ENCODE peak calls at places on chromosomes 2 and 18, in nine cellular contexts. T, X, C, Q, K, W, Y, A and N are unnamed samples.

GRCh38 chr2:109409347-109410020 is 204.3 kb downstream of the SEPTIN10 start:
- DNase-seq in T (peak; percentile 8), Y (no peak), C (no peak), Q (no peak), K (no peak), X (no peak), A (no peak), W (no peak), N (no peak)

GRCh38 chr2:159202568-159203071 is 83.9 kb downstream of the WDSUB1 start:
- DNase-seq in Q (no peak), K (no peak), X (no peak), A (no peak), W (no peak), C (peak; percentile 62), T (no peak), Y (no peak), N (no peak)

GRCh38 chr18:49725809-49726514 is 87.4 kb downstream of the ACAA2 start:
- DNase-seq in K (peak; percentile 60), W (peak; percentile 83), A (peak; percentile 19), T (peak; percentile 61), C (peak; percentile 73), Q (peak; percentile 48), X (peak; percentile 61), Y (peak; percentile 83), N (peak; percentile 63)

GRCh38 chr18:24054130-24054529 is 39.6 kb downstream of the TTC39C start:
- DNase-seq in C (no peak), K (no peak), T (no peak), X (no peak), W (no peak), Q (no peak), A (no peak), Y (no peak), N (no peak)

GRCh38 chr2:204240961-204241360 is 304.3 kb upstream of the PARD3B start:
- DNase-seq in W (no peak), C (no peak), T (no peak), A (no peak), K (no peak), Y (no peak), Q (no peak), X (no peak), N (no peak)

GRCh38 chr2:61951876-61952275 is 46.4 kb downstream of the COMMD1 start:
- DNase-seq in C (no peak), Q (no peak), A (no peak), T (no peak), W (no peak), X (no peak), K (no peak), Y (no peak), N (no peak)

GRCh38 chr18:58592223-58593214 is 36.4 kb downstream of the ALPK2 start:
- DNase-seq in X (no peak), Q (peak; percentile 97), K (no peak), C (no peak), T (no peak), A (no peak), W (peak; percentile 89), Y (no peak), N (no peak)

GRCh38 chr2:72685666-72686065 is 140.2 kb downstream of the EXOC6B start:
- DNase-seq in X (no peak), Y (no peak), T (no peak), Q (no peak), K (no peak), C (no peak), W (no peak), A (no peak), N (no peak)

GRCh38 chr2:15415748-15416147 is 145.4 kb downstream of the NBAS start:
- DNase-seq in T (no peak), Q (no peak), X (no peak), A (no peak), W (no peak), C (no peak), Y (no peak), K (no peak), N (no peak)

GRCh38 chr18:2856499-2856898 is 9.7 kb downstream of the EMILIN2 start:
- DNase-seq in T (no peak), C (no peak), X (no peak), A (no peak), Q (no peak), Y (no peak), W (no peak), K (no peak), N (no peak)

GRCh38 chr18:4060427-4061281 is 394.5 kb downstream of the DLGAP1 start:
- DNase-seq in X (peak; percentile 18), W (no peak), A (no peak), Y (peak; percentile 27), K (no peak), C (no peak), T (no peak), Q (no peak), N (no peak)

GRCh38 chr18:3966246-3966984 is 488.7 kb downstream of the DLGAP1 start:
- DNase-seq in Y (no peak), X (no peak), A (no peak), Q (no peak), W (no peak), K (no peak), C (no peak), T (peak; percentile 11), N (no peak)

GRCh38 chr2:132426033-132426432 is 9.4 kb downstream of the GPR39 start:
- DNase-seq in A (no peak), Y (no peak), K (no peak), Q (no peak), T (no peak), C (no peak), W (no peak), X (no peak), N (no peak)

GRCh38 chr2:168731550-168732128 is 70.8 kb upstream of the NOSTRIN start:
- DNase-seq in W (no peak), C (no peak), X (no peak), K (no peak), T (no peak), Q (no peak), Y (no peak), A (no peak), N (no peak)

GRCh38 chr2:231612199-231613053 is 19.8 kb downstream of the TEX44 start:
- DNase-seq in T (peak; percentile 90), A (peak; percentile 96), K (peak; percentile 92), X (peak; percentile 80), Q (peak; percentile 91), W (peak; percentile 86), Y (peak; percentile 92), C (peak; percentile 93), N (no peak)
- H3K4me3 ChIP-seq in T (peak overlapping the region; percentile 29), A (no peak overlapping the region), K (no peak overlapping the region), X (no peak overlapping the region), Q (no peak overlapping the region), W (no peak overlapping the region), Y (peak overlapping the region; percentile 74), C (no peak overlapping the region), N (no peak overlapping the region)

GRCh38 chr2:36452279-36452678 is 96.7 kb downstream of the CRIM1 start:
- DNase-seq in Y (no peak), A (no peak), X (no peak), Q (no peak), K (no peak), W (no peak), C (no peak), T (no peak), N (no peak)

GRCh38 chr2:36450466-36451196 is 95.1 kb downstream of the CRIM1 start:
- DNase-seq in Q (no peak), Y (no peak), K (no peak), C (no peak), W (no peak), T (no peak), X (no peak), A (no peak), N (no peak)

GRCh38 chr2:36451512-36451911 is 95.9 kb downstream of the CRIM1 start:
- DNase-seq in A (no peak), W (no peak), Y (no peak), K (no peak), T (no peak), X (no peak), C (no peak), Q (no peak), N (no peak)

GRCh38 chr2:36449213-36449612 is 93.6 kb downstream of the CRIM1 start:
- DNase-seq in Q (no peak), Y (no peak), W (no peak), A (no peak), C (no peak), X (no peak), T (no peak), K (no peak), N (no peak)

DNA sequence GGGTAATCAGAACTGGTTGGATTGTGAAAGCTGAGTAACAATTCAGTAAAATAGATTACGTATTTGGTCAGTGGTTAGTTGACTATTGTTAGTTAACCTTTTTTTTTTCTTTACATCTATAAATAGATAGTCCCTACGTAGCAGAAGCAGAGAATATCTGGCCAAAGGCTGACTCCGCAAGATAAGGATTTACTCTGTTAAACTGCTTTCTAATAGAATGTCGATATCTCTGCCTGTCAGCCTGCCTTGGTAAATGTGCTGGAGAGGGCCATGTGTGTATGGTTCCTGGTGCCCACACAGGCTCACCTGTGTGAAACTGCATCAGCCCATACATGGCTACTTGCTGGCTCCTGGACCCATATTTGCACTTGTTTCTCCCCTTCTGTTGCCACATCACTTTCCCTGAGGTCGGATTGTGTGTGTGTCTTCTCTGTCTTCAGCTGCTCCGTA is 94.4 kb downstream of the CRIM1 start:
- DNase-seq in A (no peak), Q (no peak), C (no peak), T (no peak), Y (no peak), X (no peak), W (no peak), K (no peak), N (no peak)
- H3K27ac ChIP-seq in A (no peak overlapping the region), Q (no peak overlapping the region), C (no peak overlapping the region), T (no peak overlapping the region), Y (peak overlapping the region; percentile 43), X (no peak overlapping the region), W (no peak overlapping the region), K (no peak overlapping the region), N (no peak overlapping the region)

GRCh38 chr2:58227171-58227917 is 13.8 kb downstream of the FANCL start:
- DNase-seq in W (no peak), A (no peak), X (no peak), T (no peak), K (no peak), C (no peak), Y (no peak), Q (no peak), N (no peak)

GRCh38 chr2:58228272-58228671 is 12.9 kb downstream of the FANCL start:
- DNase-seq in W (no peak), K (no peak), X (no peak), T (no peak), Q (no peak), Y (no peak), C (no peak), A (no peak), N (no peak)
- H3K36me3 ChIP-seq in W (peaks cover 11% of the 10 kb centered on the region), K (no peaks in the 10 kb centered on the region), X (peaks cover 61% of the 10 kb centered on the region), T (peaks cover 4% of the 10 kb centered on the region), Q (peaks cover 50% of the 10 kb centered on the region), Y (no peaks in the 10 kb centered on the region), C (no peaks in the 10 kb centered on the region), A (no peaks in the 10 kb centered on the region), N (peaks cover 5% of the 10 kb centered on the region)

GRCh38 chr2:30149976-30150375 is 3.2 kb downstream of the YPEL5 start:
- DNase-seq in C (no peak), X (no peak), T (no peak), K (no peak), A (no peak), W (no peak), Q (no peak), Y (no peak), N (no peak)
- H3K4me3 ChIP-seq in C (no peak overlapping the region), X (no peak overlapping the region), T (no peak overlapping the region), K (no peak overlapping the region), A (no peak overlapping the region), W (peak overlapping the region; percentile 15), Q (no peak overlapping the region), Y (peak overlapping the region; percentile 55), N (no peak overlapping the region)